ENCODE peak calls at places on chromosomes 7 and 10, in six cellular contexts. H, Y, K, A, F and D are unnamed samples.

GRCh38 chr7:142338633-142339501 is 81.0 kb upstream of the PRSS58 start:
- DNase-seq in H (no peak), Y (peak; percentile 19), K (no peak), A (no peak), F (no peak), D (no peak)

GRCh38 chr7:7922684-7923385 is 45.8 kb upstream of the GLCCI1 start:
- DNase-seq in H (no peak), Y (no peak), K (no peak), A (no peak), F (no peak), D (no peak)

GRCh38 chr7:129163875-129164544 is 19.5 kb downstream of the TSPAN33 start:
- DNase-seq in H (no peak), Y (peak; percentile 85), K (peak; percentile 38), A (peak; percentile 38), F (no peak), D (peak; percentile 60)

GRCh38 chr7:123535517-123535916 is 1.1 kb upstream of the IQUB start:
- DNase-seq in H (no peak), Y (no peak), K (no peak), A (no peak), F (no peak), D (no peak)

GRCh38 chr7:140062118-140062527 is 628 bp downstream of the PARP12 start:
- DNase-seq in H (peak; percentile 40), Y (no peak), K (no peak), A (no peak), F (no peak), D (peak; percentile 65)

GRCh38 chr7:63887031-63887430 is 111.6 kb upstream of the ZNF722 start:
- DNase-seq in H (no peak), Y (no peak), K (no peak), A (no peak), F (no peak), D (no peak)

GRCh38 chr10:7856685-7857084 is 38.4 kb downstream of the TAF3 start:
- DNase-seq in H (no peak), Y (no peak), K (no peak), A (no peak), F (no peak), D (no peak)

GRCh38 chr7:7895754-7896153 is 72.8 kb upstream of the GLCCI1 start:
- DNase-seq in H (no peak), Y (no peak), K (no peak), A (no peak), F (no peak), D (no peak)

GRCh38 chr10:99843310-99843709 is 60.9 kb downstream of the ABCC2 start:
- DNase-seq in H (no peak), Y (peak; percentile 64), K (no peak), A (peak; percentile 24), F (no peak), D (no peak)

GRCh38 chr10:51770719-51771118 is 71.3 kb upstream of the CSTF2T start:
- DNase-seq in H (no peak), Y (peak; percentile 40), K (no peak), A (no peak), F (no peak), D (no peak)

GRCh38 chr7:79055722-79056415 is 397.6 kb downstream of the MAGI2 start:
- DNase-seq in H (no peak), Y (no peak), K (no peak), A (no peak), F (peak; percentile 68), D (no peak)

GRCh38 chr10:101130984-101131961 is at the start of gene TLX1:
- DNase-seq in H (no peak), Y (no peak), K (no peak), A (no peak), F (no peak), D (peak; percentile 50)

GRCh38 chr7:33062023-33062781 is at the start of gene NT5C3A:
- DNase-seq in H (peak; percentile 50), Y (peak; percentile 35), K (no peak), A (no peak), F (peak; percentile 20), D (peak; percentile 63)

DNA sequence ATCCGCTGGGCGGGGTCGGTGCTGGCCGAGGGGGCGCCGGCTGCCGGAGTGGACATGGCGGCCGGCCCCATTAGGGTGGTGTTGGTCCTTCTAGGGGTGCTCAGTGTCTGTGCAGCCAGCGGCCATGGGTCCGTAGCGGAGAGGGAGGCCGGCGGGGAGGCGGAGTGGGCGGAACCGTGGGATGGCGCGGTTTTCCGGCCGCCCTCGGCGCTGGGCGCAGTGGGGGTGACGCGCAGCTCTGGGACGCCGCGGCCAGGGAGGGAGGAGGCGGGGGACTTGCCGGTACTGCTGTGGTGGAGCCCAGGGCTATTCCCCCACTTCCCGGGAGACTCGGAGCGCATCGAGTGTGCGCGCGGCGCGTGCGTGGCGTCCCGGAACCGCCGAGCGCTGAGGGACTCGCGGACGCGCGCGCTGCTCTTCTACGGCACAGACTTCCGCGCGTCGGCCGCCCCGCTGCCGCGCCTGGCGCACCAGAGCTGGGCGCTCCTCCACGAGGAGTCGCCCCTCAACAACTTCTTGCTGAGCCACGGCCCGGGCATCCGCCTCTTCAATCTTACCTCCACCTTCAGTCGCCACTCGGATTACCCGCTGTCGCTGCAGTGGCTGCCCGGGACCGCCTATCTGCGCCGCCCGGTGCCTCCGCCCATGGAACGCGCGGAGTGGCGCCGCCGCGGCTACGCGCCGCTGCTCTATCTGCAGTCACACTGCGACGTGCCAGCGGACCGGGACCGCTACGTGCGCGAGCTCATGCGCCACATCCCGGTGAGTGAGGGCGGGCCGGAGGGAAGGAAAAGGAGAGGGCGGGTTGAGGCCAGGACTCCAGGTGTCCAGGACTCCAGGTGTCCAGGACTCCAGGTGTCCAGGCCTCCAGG is 9.3 kb upstream of the CHCHD1 start:
- DNase-seq in H (peak; percentile 82), Y (peak; percentile 74), K (peak; percentile 50), A (peak; percentile 73), F (peak; percentile 61), D (peak; percentile 89)
- TF ChIP-seq CTCF in H (no peak), Y (no peak), K (no peak), A (no peak), F (no peak), D (peak; percentile 19)

DNA sequence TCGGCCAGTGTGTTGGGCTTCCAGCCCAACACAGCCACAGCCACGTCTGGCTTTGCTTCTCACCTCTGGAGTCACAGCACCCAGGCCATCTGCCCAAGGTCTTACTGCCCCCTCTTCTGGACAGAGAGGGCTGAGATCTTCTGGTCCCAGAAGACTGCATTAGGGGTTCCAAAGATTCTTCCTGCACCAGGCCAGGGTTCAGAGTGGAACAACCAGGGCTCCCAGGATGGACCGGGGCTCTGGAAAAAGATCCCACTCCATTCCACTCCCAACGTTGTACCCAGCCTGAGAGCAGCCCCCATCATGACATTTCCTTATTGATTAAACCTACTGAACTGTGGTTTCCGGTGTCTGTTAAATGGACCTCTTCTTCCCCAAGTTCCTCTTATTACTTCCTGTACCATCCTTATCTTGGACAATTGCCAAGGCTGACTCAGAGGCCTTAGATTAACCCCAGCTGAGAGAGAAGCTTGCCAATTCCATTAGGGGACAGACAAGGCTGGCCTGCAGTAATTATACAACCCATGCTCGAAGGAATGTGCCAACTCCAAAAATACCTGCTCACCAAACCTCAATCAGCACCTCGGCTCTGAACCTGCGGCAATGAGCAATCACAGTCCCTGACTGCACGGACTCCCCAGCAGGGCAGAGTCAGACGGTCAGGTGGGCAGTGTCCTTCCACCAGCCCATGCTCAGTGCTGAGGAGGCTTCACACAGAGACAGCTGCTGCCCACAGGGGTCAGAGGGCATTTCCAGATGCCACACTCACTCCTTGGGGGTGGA is 47.9 kb upstream of the NPFFR1 start:
- DNase-seq in H (peak; percentile 69), Y (peak; percentile 96), K (peak; percentile 85), A (peak; percentile 91), F (peak; percentile 19), D (peak; percentile 67)
- TF ChIP-seq CTCF in H (peak; percentile 35), Y (peak; percentile 56), K (peak; percentile 32), A (peak; percentile 5), F (no peak), D (peak; percentile 35)

GRCh38 chr10:33252794-33253203 is 81.7 kb downstream of the NRP1 start:
- DNase-seq in H (no peak), Y (peak; percentile 86), K (no peak), A (peak; percentile 86), F (no peak), D (no peak)

GRCh38 chr10:33252324-33252723 is 82.1 kb downstream of the NRP1 start:
- DNase-seq in H (no peak), Y (no peak), K (no peak), A (no peak), F (no peak), D (no peak)

GRCh38 chr10:33253411-33253810 is 81.1 kb downstream of the NRP1 start:
- DNase-seq in H (no peak), Y (no peak), K (no peak), A (no peak), F (no peak), D (no peak)

GRCh38 chr10:33257439-33257838 is 77.0 kb downstream of the NRP1 start:
- DNase-seq in H (no peak), Y (no peak), K (no peak), A (no peak), F (no peak), D (no peak)

GRCh38 chr10:33254556-33255160 is 79.8 kb downstream of the NRP1 start:
- DNase-seq in H (no peak), Y (no peak), K (no peak), A (no peak), F (no peak), D (no peak)
- TF ChIP-seq CTCF in H (no peak), Y (no peak), K (no peak), A (no peak), F (no peak), D (no peak)

DNA sequence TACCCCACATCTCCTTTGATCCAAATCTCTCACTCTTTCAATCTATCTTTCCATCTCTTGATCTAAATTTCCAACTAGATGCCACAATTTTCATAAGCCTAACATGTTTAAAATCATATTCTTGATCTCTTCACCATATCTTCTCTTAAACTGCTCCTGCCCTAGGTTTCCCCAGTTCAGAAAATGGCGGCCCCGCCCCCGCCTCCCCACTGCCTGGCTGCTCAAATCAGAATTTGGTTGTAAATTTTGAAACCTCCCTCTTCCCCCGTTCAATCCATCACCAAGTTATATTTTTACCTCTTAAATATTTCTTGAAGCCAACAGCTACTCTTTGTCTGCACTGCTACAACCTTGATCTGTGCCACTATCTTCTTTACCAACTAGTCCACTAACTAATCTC is 27.3 kb upstream of the PRTFDC1 start:
- DNase-seq in H (no peak), Y (no peak), K (no peak), A (no peak), F (no peak), D (no peak)
- TF ChIP-seq CTCF in H (no peak), Y (no peak), K (no peak), A (no peak), F (no peak), D (no peak)

GRCh38 chr7:23811540-23811939 is 101.5 kb downstream of the STK31 start:
- DNase-seq in H (no peak), Y (no peak), K (no peak), A (no peak), F (no peak), D (no peak)
- TF ChIP-seq CTCF in H (no peak), Y (peak; percentile 48), K (peak; percentile 11), A (no peak), F (peak; percentile 53), D (no peak)